ENCODE peak calls at places on chromosomes 11 and 22, in ten cellular contexts. One of them, this sample, is unnamed.

GRCh38 chr11:122754553-122755322 is 83.6 kb upstream of the CRTAM start:
- DNase-seq in lower lobe of right lung: no peak
- DNase-seq in PC-3: peak
- DNase-seq in astrocyte: no peak
- DNase-seq in GM23338: peak
- DNase-seq in fibroblast of lung: no peak
- DNase-seq in Panc1: no peak
- DNase-seq in transverse colon: peak
- DNase-seq in HCT116: peak
- DNase-seq in spleen: no peak
- DNase-seq in this sample: no peak

GRCh38 chr11:104623518-104623917 is 274.7 kb downstream of the CASP12 start:
- DNase-seq in lower lobe of right lung: no peak
- DNase-seq in PC-3: peak
- DNase-seq in astrocyte: peak
- DNase-seq in GM23338: no peak
- DNase-seq in fibroblast of lung: peak
- DNase-seq in Panc1: peak
- DNase-seq in transverse colon: no peak
- DNase-seq in HCT116: no peak
- DNase-seq in spleen: no peak
- DNase-seq in this sample: no peak

GRCh38 chr11:61736310-61736709 is 16.1 kb upstream of the MYRF start:
- DNase-seq in lower lobe of right lung: no peak
- DNase-seq in PC-3: peak
- DNase-seq in astrocyte: no peak
- DNase-seq in GM23338: no peak
- DNase-seq in fibroblast of lung: no peak
- DNase-seq in Panc1: no peak
- DNase-seq in transverse colon: no peak
- DNase-seq in HCT116: no peak
- DNase-seq in spleen: no peak
- DNase-seq in this sample: no peak

GRCh38 chr11:75465701-75466531 is 32.9 kb upstream of the KLHL35 start:
- DNase-seq in lower lobe of right lung: peak
- DNase-seq in PC-3: no peak
- DNase-seq in astrocyte: peak
- DNase-seq in GM23338: peak
- DNase-seq in fibroblast of lung: peak
- DNase-seq in Panc1: no peak
- DNase-seq in transverse colon: no peak
- DNase-seq in HCT116: no peak
- DNase-seq in spleen: peak
- DNase-seq in this sample: no peak

GRCh38 chr11:19027829-19028595 is 32.5 kb downstream of the MRGPRX2 start:
- DNase-seq in lower lobe of right lung: no peak
- DNase-seq in PC-3: peak
- DNase-seq in astrocyte: peak
- DNase-seq in GM23338: no peak
- DNase-seq in fibroblast of lung: peak
- DNase-seq in Panc1: peak
- DNase-seq in transverse colon: no peak
- DNase-seq in HCT116: peak
- DNase-seq in spleen: no peak
- DNase-seq in this sample: no peak

GRCh38 chr11:75055511-75055910 is 41.2 kb downstream of the OR2AT4 start:
- DNase-seq in lower lobe of right lung: no peak
- DNase-seq in PC-3: no peak
- DNase-seq in astrocyte: no peak
- DNase-seq in GM23338: no peak
- DNase-seq in fibroblast of lung: no peak
- DNase-seq in Panc1: no peak
- DNase-seq in transverse colon: no peak
- DNase-seq in HCT116: no peak
- DNase-seq in spleen: no peak
- DNase-seq in this sample: no peak

GRCh38 chr11:44333271-44334218 is 23.6 kb upstream of the ALX4 start:
- DNase-seq in lower lobe of right lung: no peak
- DNase-seq in PC-3: no peak
- DNase-seq in astrocyte: no peak
- DNase-seq in GM23338: no peak
- DNase-seq in fibroblast of lung: peak
- DNase-seq in Panc1: no peak
- DNase-seq in transverse colon: no peak
- DNase-seq in HCT116: peak
- DNase-seq in spleen: no peak
- DNase-seq in this sample: no peak

GRCh38 chr22:49390954-49391353 is 436.7 kb downstream of the BRD1 start:
- DNase-seq in lower lobe of right lung: no peak
- DNase-seq in PC-3: no peak
- DNase-seq in astrocyte: no peak
- DNase-seq in GM23338: no peak
- DNase-seq in fibroblast of lung: no peak
- DNase-seq in Panc1: no peak
- DNase-seq in transverse colon: no peak
- DNase-seq in HCT116: no peak
- DNase-seq in spleen: peak
- DNase-seq in this sample: no peak

GRCh38 chr11:117822031-117822521 is 2.5 kb downstream of the FXYD2 start:
- DNase-seq in lower lobe of right lung: no peak
- DNase-seq in PC-3: peak
- DNase-seq in astrocyte: no peak
- DNase-seq in GM23338: peak
- DNase-seq in fibroblast of lung: no peak
- DNase-seq in Panc1: no peak
- DNase-seq in transverse colon: peak
- DNase-seq in HCT116: no peak
- DNase-seq in spleen: peak
- DNase-seq in this sample: no peak

GRCh38 chr22:38009000-38009806 is 24.8 kb upstream of the SOX10 start:
- DNase-seq in lower lobe of right lung: no peak
- DNase-seq in PC-3: no peak
- DNase-seq in astrocyte: no peak
- DNase-seq in GM23338: no peak
- DNase-seq in fibroblast of lung: no peak
- DNase-seq in Panc1: no peak
- DNase-seq in transverse colon: no peak
- DNase-seq in HCT116: no peak
- DNase-seq in spleen: no peak
- DNase-seq in this sample: no peak

GRCh38 chr11:110355011-110355744 is 58.8 kb upstream of the RDX start:
- DNase-seq in lower lobe of right lung: no peak
- DNase-seq in PC-3: no peak
- DNase-seq in astrocyte: no peak
- DNase-seq in GM23338: peak
- DNase-seq in fibroblast of lung: no peak
- DNase-seq in Panc1: no peak
- DNase-seq in transverse colon: no peak
- DNase-seq in HCT116: no peak
- DNase-seq in spleen: no peak
- DNase-seq in this sample: peak
- H3K27ac ChIP-seq in lower lobe of right lung: no peak
- H3K27ac ChIP-seq in PC-3: no peak
- H3K27ac ChIP-seq in astrocyte: no peak
- H3K27ac ChIP-seq in GM23338: no peak
- H3K27ac ChIP-seq in fibroblast of lung: no peak
- H3K27ac ChIP-seq in Panc1: peak
- H3K27ac ChIP-seq in transverse colon: no peak
- H3K27ac ChIP-seq in HCT116: no peak
- H3K27ac ChIP-seq in spleen: no peak
- H3K27ac ChIP-seq in this sample: no peak

GRCh38 chr11:102446606-102447005 is 6.0 kb downstream of the TMEM123 start:
- DNase-seq in lower lobe of right lung: no peak
- DNase-seq in PC-3: peak
- DNase-seq in astrocyte: peak
- DNase-seq in GM23338: no peak
- DNase-seq in fibroblast of lung: peak
- DNase-seq in Panc1: no peak
- DNase-seq in transverse colon: no peak
- DNase-seq in HCT116: no peak
- DNase-seq in spleen: no peak
- DNase-seq in this sample: no peak
- TF ChIP-seq CTCF in lower lobe of right lung: no peak
- TF ChIP-seq CTCF in PC-3: no peak
- TF ChIP-seq CTCF in astrocyte: no peak
- TF ChIP-seq CTCF in GM23338: no peak
- TF ChIP-seq CTCF in fibroblast of lung: no peak
- TF ChIP-seq CTCF in Panc1: no peak
- TF ChIP-seq CTCF in transverse colon: no peak
- TF ChIP-seq CTCF in HCT116: no peak
- TF ChIP-seq CTCF in spleen: no peak
- TF ChIP-seq CTCF in this sample: no peak

GRCh38 chr11:16788141-16789060 is 50.0 kb downstream of the C11orf58 start:
- DNase-seq in lower lobe of right lung: peak
- DNase-seq in PC-3: peak
- DNase-seq in astrocyte: peak
- DNase-seq in GM23338: peak
- DNase-seq in fibroblast of lung: peak
- DNase-seq in Panc1: peak
- DNase-seq in transverse colon: peak
- DNase-seq in HCT116: peak
- DNase-seq in spleen: peak
- DNase-seq in this sample: no peak
- H3K27ac ChIP-seq in lower lobe of right lung: peak
- H3K27ac ChIP-seq in PC-3: peak
- H3K27ac ChIP-seq in astrocyte: peak
- H3K27ac ChIP-seq in GM23338: no peak
- H3K27ac ChIP-seq in fibroblast of lung: no peak
- H3K27ac ChIP-seq in Panc1: no peak
- H3K27ac ChIP-seq in transverse colon: no peak
- H3K27ac ChIP-seq in HCT116: peak
- H3K27ac ChIP-seq in spleen: no peak
- H3K27ac ChIP-seq in this sample: no peak

GRCh38 chr11:86955111-86955673 is at the start of gene FZD4:
- DNase-seq in lower lobe of right lung: peak
- DNase-seq in PC-3: peak
- DNase-seq in astrocyte: peak
- DNase-seq in GM23338: peak
- DNase-seq in fibroblast of lung: peak
- DNase-seq in Panc1: no peak
- DNase-seq in transverse colon: peak
- DNase-seq in HCT116: peak
- DNase-seq in spleen: peak
- DNase-seq in this sample: peak
- TF ChIP-seq CTCF in lower lobe of right lung: peak
- TF ChIP-seq CTCF in PC-3: no peak
- TF ChIP-seq CTCF in astrocyte: no peak
- TF ChIP-seq CTCF in GM23338: no peak
- TF ChIP-seq CTCF in fibroblast of lung: no peak
- TF ChIP-seq CTCF in Panc1: peak
- TF ChIP-seq CTCF in transverse colon: no peak
- TF ChIP-seq CTCF in HCT116: no peak
- TF ChIP-seq CTCF in spleen: no peak
- TF ChIP-seq CTCF in this sample: no peak

This sample was measured in right atrium auricular region.